ENCODE peak calls at places on chromosomes 1 and 21, in seven cellular contexts. V is HCT116; X is AG04450; A is left lung; N is CD8-positive, alpha-beta T cell; B is esophagus squamous epithelium; J is body of pancreas. Q is an unnamed sample.

GRCh38 chr1:66733348-66734017 is 18.8 kb upstream of the DYNLT5 start:
- DNase-seq in V (no peak), X (no peak), A (no peak), N (no peak), B (no peak), J (no peak), Q (no peak)

GRCh38 chr1:66450847-66451246 is 83.1 kb upstream of the SGIP1 start:
- DNase-seq in V (no peak), X (no peak), A (no peak), N (no peak), B (no peak), J (no peak), Q (no peak)

GRCh38 chr21:39430016-39430415 is 15.6 kb downstream of the LCA5L start:
- DNase-seq in V (no peak), X (no peak), A (no peak), N (no peak), B (no peak), J (no peak), Q (no peak)

GRCh38 chr21:31509108-31510017 is 150.1 kb upstream of the SOD1 start:
- DNase-seq in V (peak; percentile 67), X (no peak), A (no peak), N (peak; percentile 67), B (no peak), J (no peak), Q (peak; percentile 45)

GRCh38 chr21:41506526-41507520 is 1.1 kb downstream of the TMPRSS2 start:
- DNase-seq in V (no peak), X (no peak), A (no peak), N (no peak), B (no peak), J (peak; percentile 73), Q (no peak)

GRCh38 chr1:218633238-218633948 is 288.3 kb downstream of the TGFB2 start:
- DNase-seq in V (no peak), X (no peak), A (no peak), N (no peak), B (no peak), J (no peak), Q (no peak)

GRCh38 chr1:150076066-150076465 is 8.5 kb downstream of the VPS45 start:
- DNase-seq in V (no peak), X (no peak), A (no peak), N (no peak), B (no peak), J (no peak), Q (no peak)

GRCh38 chr1:78377356-78377928 is 113.3 kb upstream of the PTGFR start:
- DNase-seq in V (no peak), X (no peak), A (no peak), N (no peak), B (no peak), J (no peak), Q (no peak)

GRCh38 chr1:227870375-227870774 is 54.9 kb downstream of the PRSS38 start:
- DNase-seq in V (no peak), X (no peak), A (no peak), N (no peak), B (no peak), J (no peak), Q (no peak)

GRCh38 chr1:209674957-209675566 is at the start of gene G0S2:
- DNase-seq in V (no peak), X (no peak), A (peak; percentile 77), N (no peak), B (no peak), J (peak; percentile 88), Q (no peak)

GRCh38 chr1:9792156-9793042 is 31.4 kb downstream of the CLSTN1 start:
- DNase-seq in V (no peak), X (no peak), A (no peak), N (no peak), B (no peak), J (peak; percentile 62), Q (no peak)

GRCh38 chr21:44657635-44658183 is at the start of gene KRTAP12-3:
- DNase-seq in V (no peak), X (no peak), A (no peak), N (peak; percentile 88), B (no peak), J (no peak), Q (peak; percentile 59)

GRCh38 chr1:208511242-208511860 is 267.2 kb upstream of the PLXNA2 start:
- DNase-seq in V (no peak), X (no peak), A (no peak), N (no peak), B (no peak), J (no peak), Q (no peak)

GRCh38 chr1:238254935-238255334 is 364.2 kb upstream of the ZP4 start:
- DNase-seq in V (no peak), X (no peak), A (no peak), N (no peak), B (no peak), J (no peak), Q (no peak)

GRCh38 chr1:53909946-53910345 is 16.0 kb downstream of the DIO1 start:
- DNase-seq in V (no peak), X (no peak), A (no peak), N (no peak), B (no peak), J (no peak), Q (no peak)

GRCh38 chr1:226711976-226712778 is 26.9 kb downstream of the ITPKB start:
- DNase-seq in V (no peak), X (no peak), A (no peak), N (peak; percentile 72), B (no peak), J (no peak), Q (no peak)

GRCh38 chr1:235320521-235321179 is 7.3 kb downstream of the ARID4B start:
- DNase-seq in V (no peak), X (no peak), A (no peak), N (no peak), B (no peak), J (no peak), Q (no peak)

GRCh38 chr1:18325151-18325550 is 155.6 kb upstream of the KLHDC7A start:
- DNase-seq in V (no peak), X (no peak), A (no peak), N (no peak), B (no peak), J (no peak), Q (no peak)

GRCh38 chr1:18323259-18323658 is 157.5 kb upstream of the KLHDC7A start:
- DNase-seq in V (no peak), X (no peak), A (no peak), N (no peak), B (no peak), J (no peak), Q (no peak)

GRCh38 chr1:18326171-18326950 is 154.4 kb upstream of the KLHDC7A start:
- DNase-seq in V (no peak), X (no peak), A (no peak), N (no peak), B (no peak), J (no peak), Q (no peak)

GRCh38 chr1:18322353-18323032 is 158.2 kb upstream of the KLHDC7A start:
- DNase-seq in V (peak; percentile 12), X (no peak), A (no peak), N (no peak), B (no peak), J (no peak), Q (no peak)

DNA sequence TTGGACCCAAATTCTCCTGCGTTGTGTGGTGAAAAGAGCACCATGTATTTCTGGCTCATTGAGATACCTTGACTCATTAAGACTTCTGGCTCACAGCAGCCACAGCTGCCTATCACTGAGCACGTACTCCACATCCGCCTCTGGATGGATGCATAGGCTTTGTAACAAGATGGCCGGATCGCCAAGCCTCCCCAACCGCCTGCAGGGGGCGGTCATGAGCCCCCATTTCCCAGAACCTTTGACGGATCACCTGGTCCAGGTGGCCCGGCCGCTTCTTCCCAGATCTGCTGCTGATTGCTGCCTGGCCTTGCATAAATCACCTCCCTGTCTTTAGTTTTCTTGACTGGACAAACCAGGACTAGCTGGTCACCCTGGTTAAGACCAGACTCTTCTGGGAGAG is 156.5 kb upstream of the KLHDC7A start:
- DNase-seq in V (no peak), X (no peak), A (no peak), N (no peak), B (no peak), J (peak; percentile 35), Q (no peak)
- TF ChIP-seq CTCF in V (peak; percentile 43), X (no peak), A (no peak), N (no peak), B (no peak), J (no peak), Q (no peak)

DNA sequence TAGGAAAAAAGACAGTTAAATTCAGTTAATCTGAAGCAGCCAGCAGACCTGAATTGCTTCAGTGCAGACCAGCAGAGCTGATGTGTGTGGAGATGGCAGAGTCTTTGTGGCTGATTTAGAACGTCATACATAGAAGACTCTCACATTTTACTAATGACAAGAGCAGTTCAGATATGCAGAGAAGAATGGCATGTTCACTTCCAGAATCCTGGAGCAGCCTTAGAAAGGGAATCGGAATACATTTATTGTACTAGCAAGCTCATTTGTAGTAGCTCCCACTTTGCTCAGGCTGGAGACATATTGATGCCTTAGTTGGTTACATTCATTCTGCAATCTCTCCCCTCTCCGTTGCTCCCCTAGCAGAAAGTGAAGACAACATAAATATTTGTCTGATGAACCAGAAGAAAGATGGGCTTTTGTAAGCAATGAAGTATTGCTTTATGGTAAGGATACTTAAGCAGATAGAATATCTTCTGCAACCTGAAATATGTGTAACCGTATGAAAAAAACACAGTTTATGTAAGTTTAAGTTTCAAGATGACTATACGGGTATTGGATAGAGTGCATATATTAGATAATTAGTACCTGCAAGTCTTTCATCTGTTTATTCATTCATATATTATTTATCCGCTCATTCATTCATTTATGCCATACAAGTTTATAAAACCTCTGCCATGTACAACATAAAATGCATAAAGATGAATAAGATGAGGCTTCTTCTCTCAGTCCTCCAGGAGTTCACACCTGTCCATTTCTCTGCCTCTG is 135.6 kb downstream of the CNIH3 start:
- DNase-seq in V (no peak), X (no peak), A (no peak), N (no peak), B (no peak), J (no peak), Q (no peak)
- H3K27ac ChIP-seq in V (no peak overlapping the region), X (no peak overlapping the region), A (no peak overlapping the region), N (no peak overlapping the region), B (no peak overlapping the region), J (no peak overlapping the region), Q (no peak overlapping the region)

GRCh38 chr1:248625166-248625565 is 9.7 kb downstream of the OR2T11 start:
- DNase-seq in V (no peak), X (no peak), A (no peak), N (no peak), B (no peak), J (no peak), Q (no peak)
- H3K9me3 ChIP-seq in V (no peaks in the 10 kb centered on the region), X (peaks cover 3% of the 10 kb centered on the region), A (no peaks in the 10 kb centered on the region), N (no peaks in the 10 kb centered on the region), B (no peaks in the 10 kb centered on the region), J (no peaks in the 10 kb centered on the region), Q (no peaks in the 10 kb centered on the region)

DNA sequence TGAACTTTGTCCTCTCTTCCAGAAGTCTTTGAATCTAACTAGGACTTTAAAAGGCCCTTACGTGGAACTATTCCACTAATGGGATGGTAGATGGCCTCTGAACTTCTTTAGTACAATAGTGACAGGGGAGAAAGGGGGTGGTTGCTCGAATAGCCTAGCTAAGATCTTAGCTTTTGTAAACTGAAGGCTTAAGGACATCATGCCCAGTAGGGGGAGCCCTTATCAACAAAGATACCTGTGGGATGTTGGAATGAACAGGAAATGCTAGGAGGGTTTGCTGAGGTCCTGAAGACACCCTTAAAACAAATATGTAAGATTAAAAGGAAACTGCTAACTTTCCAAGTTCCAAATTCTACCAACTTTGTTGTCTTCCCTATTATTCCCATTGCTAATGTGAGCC is 33.2 kb downstream of the NHLH2 start:
- DNase-seq in V (peak; percentile 78), X (peak; percentile 26), A (no peak), N (peak; percentile 27), B (no peak), J (peak; percentile 75), Q (no peak)
- TF ChIP-seq CTCF in V (peak; percentile 77), X (peak; percentile 84), A (peak; percentile 68), N (peak; percentile 42), B (peak; percentile 56), J (peak; percentile 74), Q (peak; percentile 46)

GRCh38 chr1:44405041-44405803 is at the start of gene RNF220:
- DNase-seq in V (peak; percentile 79), X (peak; percentile 7), A (peak; percentile 50), N (peak; percentile 43), B (no peak), J (peak; percentile 53), Q (peak; percentile 35)
- H3K27ac ChIP-seq in V (peak within 1 kb of the TSS; percentile 51), X (no peak within 1 kb of the TSS), A (no peak within 1 kb of the TSS), N (no peak within 1 kb of the TSS), B (no peak within 1 kb of the TSS), J (no peak within 1 kb of the TSS), Q (no peak within 1 kb of the TSS)